ENCODE peak calls at places on chromosomes 2 and 18, in nine cellular contexts. One of them, this sample, is unnamed.

GRCh38 chr2:24315669-24316068 is 44.7 kb downstream of the ITSN2 start:
- DNase-seq in type B pancreatic cell: no peak
- DNase-seq in CD8-positive, alpha-beta T cell: no peak
- DNase-seq in ascending aorta: no peak
- DNase-seq in A549: no peak
- DNase-seq in GM12865: peak
- DNase-seq in B cell: peak
- DNase-seq in fibroblast of villous mesenchyme: no peak
- DNase-seq in fibroblast of lung: no peak
- DNase-seq in this sample: no peak

GRCh38 chr2:210195066-210195852 is 24.1 kb upstream of the KANSL1L start:
- DNase-seq in GM12865: peak
- DNase-seq in type B pancreatic cell: no peak
- DNase-seq in B cell: peak
- DNase-seq in fibroblast of villous mesenchyme: peak
- DNase-seq in A549: peak
- DNase-seq in fibroblast of lung: peak
- DNase-seq in ascending aorta: no peak
- DNase-seq in CD8-positive, alpha-beta T cell: no peak
- DNase-seq in this sample: peak

GRCh38 chr2:164145093-164145987 is 409.5 kb upstream of the FIGN start:
- DNase-seq in fibroblast of lung: peak
- DNase-seq in B cell: no peak
- DNase-seq in A549: no peak
- DNase-seq in fibroblast of villous mesenchyme: peak
- DNase-seq in GM12865: peak
- DNase-seq in ascending aorta: no peak
- DNase-seq in type B pancreatic cell: no peak
- DNase-seq in CD8-positive, alpha-beta T cell: no peak
- DNase-seq in this sample: no peak

GRCh38 chr2:9239616-9240015 is 33.0 kb downstream of the ASAP2 start:
- DNase-seq in fibroblast of lung: no peak
- DNase-seq in B cell: no peak
- DNase-seq in fibroblast of villous mesenchyme: no peak
- DNase-seq in CD8-positive, alpha-beta T cell: no peak
- DNase-seq in type B pancreatic cell: no peak
- DNase-seq in A549: no peak
- DNase-seq in ascending aorta: no peak
- DNase-seq in GM12865: no peak
- DNase-seq in this sample: no peak

GRCh38 chr2:170885130-170885791 is 43.8 kb upstream of the GORASP2 start:
- DNase-seq in fibroblast of lung: peak
- DNase-seq in CD8-positive, alpha-beta T cell: no peak
- DNase-seq in type B pancreatic cell: no peak
- DNase-seq in GM12865: no peak
- DNase-seq in B cell: no peak
- DNase-seq in A549: no peak
- DNase-seq in fibroblast of villous mesenchyme: no peak
- DNase-seq in ascending aorta: no peak
- DNase-seq in this sample: peak

GRCh38 chr18:3594760-3595241 is 144.8 kb downstream of the TGIF1 start:
- DNase-seq in fibroblast of lung: peak
- DNase-seq in A549: peak
- DNase-seq in B cell: no peak
- DNase-seq in type B pancreatic cell: no peak
- DNase-seq in fibroblast of villous mesenchyme: peak
- DNase-seq in ascending aorta: no peak
- DNase-seq in GM12865: no peak
- DNase-seq in CD8-positive, alpha-beta T cell: no peak
- DNase-seq in this sample: no peak

GRCh38 chr2:182014284-182014683 is 28.6 kb downstream of the PPP1R1C start:
- DNase-seq in A549: no peak
- DNase-seq in GM12865: no peak
- DNase-seq in B cell: no peak
- DNase-seq in fibroblast of lung: no peak
- DNase-seq in CD8-positive, alpha-beta T cell: no peak
- DNase-seq in fibroblast of villous mesenchyme: no peak
- DNase-seq in type B pancreatic cell: no peak
- DNase-seq in ascending aorta: no peak
- DNase-seq in this sample: no peak

GRCh38 chr2:240898108-240898730 is 2.3 kb upstream of the MAB21L4 start:
- DNase-seq in GM12865: no peak
- DNase-seq in B cell: no peak
- DNase-seq in A549: no peak
- DNase-seq in fibroblast of villous mesenchyme: no peak
- DNase-seq in type B pancreatic cell: no peak
- DNase-seq in fibroblast of lung: no peak
- DNase-seq in ascending aorta: no peak
- DNase-seq in CD8-positive, alpha-beta T cell: no peak
- DNase-seq in this sample: no peak

GRCh38 chr2:152298754-152299153 is 36.2 kb upstream of the FMNL2 start:
- DNase-seq in CD8-positive, alpha-beta T cell: no peak
- DNase-seq in type B pancreatic cell: no peak
- DNase-seq in GM12865: no peak
- DNase-seq in ascending aorta: no peak
- DNase-seq in fibroblast of lung: peak
- DNase-seq in A549: peak
- DNase-seq in fibroblast of villous mesenchyme: no peak
- DNase-seq in B cell: no peak
- DNase-seq in this sample: no peak

GRCh38 chr2:149661844-149662243 is 74.3 kb upstream of the MMADHC start:
- DNase-seq in type B pancreatic cell: no peak
- DNase-seq in fibroblast of lung: peak
- DNase-seq in GM12865: no peak
- DNase-seq in B cell: no peak
- DNase-seq in fibroblast of villous mesenchyme: peak
- DNase-seq in ascending aorta: no peak
- DNase-seq in A549: peak
- DNase-seq in CD8-positive, alpha-beta T cell: no peak
- DNase-seq in this sample: peak

GRCh38 chr18:39825485-39825884 is 2129.5 kb upstream of the PIK3C3 start:
- DNase-seq in CD8-positive, alpha-beta T cell: no peak
- DNase-seq in B cell: no peak
- DNase-seq in GM12865: no peak
- DNase-seq in ascending aorta: no peak
- DNase-seq in type B pancreatic cell: no peak
- DNase-seq in A549: peak
- DNase-seq in fibroblast of lung: no peak
- DNase-seq in fibroblast of villous mesenchyme: no peak
- DNase-seq in this sample: peak

GRCh38 chr2:112634153-112634873 is 11.4 kb upstream of the SLC20A1 start:
- DNase-seq in A549: no peak
- DNase-seq in GM12865: peak
- DNase-seq in ascending aorta: no peak
- DNase-seq in B cell: no peak
- DNase-seq in fibroblast of lung: no peak
- DNase-seq in fibroblast of villous mesenchyme: no peak
- DNase-seq in type B pancreatic cell: peak
- DNase-seq in CD8-positive, alpha-beta T cell: no peak
- DNase-seq in this sample: no peak

GRCh38 chr2:229921101-229921891 is 513 bp downstream of the TRIP12 start:
- DNase-seq in fibroblast of villous mesenchyme: peak
- DNase-seq in fibroblast of lung: peak
- DNase-seq in CD8-positive, alpha-beta T cell: peak
- DNase-seq in GM12865: peak
- DNase-seq in ascending aorta: peak
- DNase-seq in A549: peak
- DNase-seq in type B pancreatic cell: peak
- DNase-seq in B cell: no peak
- DNase-seq in this sample: peak

GRCh38 chr2:201852462-201852861 is 46.1 kb downstream of the CDK15 start:
- DNase-seq in GM12865: peak
- DNase-seq in type B pancreatic cell: no peak
- DNase-seq in A549: no peak
- DNase-seq in fibroblast of villous mesenchyme: no peak
- DNase-seq in ascending aorta: no peak
- DNase-seq in CD8-positive, alpha-beta T cell: no peak
- DNase-seq in fibroblast of lung: peak
- DNase-seq in B cell: no peak
- DNase-seq in this sample: no peak

GRCh38 chr18:45805551-45805950 is 19.9 kb upstream of the SIGLEC15 start:
- DNase-seq in ascending aorta: no peak
- DNase-seq in GM12865: no peak
- DNase-seq in CD8-positive, alpha-beta T cell: no peak
- DNase-seq in A549: no peak
- DNase-seq in B cell: no peak
- DNase-seq in fibroblast of lung: no peak
- DNase-seq in fibroblast of villous mesenchyme: peak
- DNase-seq in type B pancreatic cell: no peak
- DNase-seq in this sample: no peak

GRCh38 chr18:25895518-25895917 is 194.9 kb downstream of the SS18 start:
- DNase-seq in CD8-positive, alpha-beta T cell: no peak
- DNase-seq in fibroblast of villous mesenchyme: no peak
- DNase-seq in A549: no peak
- DNase-seq in ascending aorta: no peak
- DNase-seq in GM12865: no peak
- DNase-seq in B cell: no peak
- DNase-seq in type B pancreatic cell: no peak
- DNase-seq in fibroblast of lung: no peak
- DNase-seq in this sample: no peak

DNA sequence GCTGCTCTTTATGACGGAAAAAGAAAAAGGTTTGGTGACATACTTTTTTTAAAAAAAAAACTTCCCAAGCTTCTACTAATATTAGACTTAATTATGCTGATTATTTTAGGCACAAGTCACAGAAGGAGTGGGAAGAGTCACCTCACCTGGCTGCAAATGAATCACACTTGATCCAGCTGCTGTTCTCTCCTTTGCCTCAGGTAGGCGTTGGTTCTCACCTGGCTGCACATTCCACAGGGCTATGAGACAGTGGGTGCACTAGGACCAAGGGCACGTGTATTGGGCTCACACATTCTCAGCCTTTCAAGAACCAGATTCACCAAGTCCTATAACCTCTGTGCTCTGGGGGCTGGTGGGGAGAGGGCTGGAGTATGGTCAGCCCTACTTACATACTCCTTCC is 93.3 kb downstream of the TGFA start:
- DNase-seq in fibroblast of villous mesenchyme: no peak
- DNase-seq in type B pancreatic cell: no peak
- DNase-seq in fibroblast of lung: no peak
- DNase-seq in ascending aorta: no peak
- DNase-seq in B cell: no peak
- DNase-seq in A549: no peak
- DNase-seq in GM12865: no peak
- DNase-seq in CD8-positive, alpha-beta T cell: no peak
- DNase-seq in this sample: no peak
- TF ChIP-seq CTCF in fibroblast of villous mesenchyme: no peak
- TF ChIP-seq CTCF in type B pancreatic cell: no peak
- TF ChIP-seq CTCF in fibroblast of lung: no peak
- TF ChIP-seq CTCF in ascending aorta: no peak
- TF ChIP-seq CTCF in B cell: no peak
- TF ChIP-seq CTCF in A549: no peak
- TF ChIP-seq CTCF in GM12865: no peak
- TF ChIP-seq CTCF in CD8-positive, alpha-beta T cell: no peak
- TF ChIP-seq CTCF in this sample: no peak

GRCh38 chr2:138919336-138919735 is 139.1 kb upstream of the NXPH2 start:
- DNase-seq in ascending aorta: no peak
- DNase-seq in type B pancreatic cell: no peak
- DNase-seq in CD8-positive, alpha-beta T cell: no peak
- DNase-seq in B cell: no peak
- DNase-seq in fibroblast of lung: no peak
- DNase-seq in GM12865: no peak
- DNase-seq in A549: no peak
- DNase-seq in fibroblast of villous mesenchyme: no peak
- DNase-seq in this sample: no peak

DNA sequence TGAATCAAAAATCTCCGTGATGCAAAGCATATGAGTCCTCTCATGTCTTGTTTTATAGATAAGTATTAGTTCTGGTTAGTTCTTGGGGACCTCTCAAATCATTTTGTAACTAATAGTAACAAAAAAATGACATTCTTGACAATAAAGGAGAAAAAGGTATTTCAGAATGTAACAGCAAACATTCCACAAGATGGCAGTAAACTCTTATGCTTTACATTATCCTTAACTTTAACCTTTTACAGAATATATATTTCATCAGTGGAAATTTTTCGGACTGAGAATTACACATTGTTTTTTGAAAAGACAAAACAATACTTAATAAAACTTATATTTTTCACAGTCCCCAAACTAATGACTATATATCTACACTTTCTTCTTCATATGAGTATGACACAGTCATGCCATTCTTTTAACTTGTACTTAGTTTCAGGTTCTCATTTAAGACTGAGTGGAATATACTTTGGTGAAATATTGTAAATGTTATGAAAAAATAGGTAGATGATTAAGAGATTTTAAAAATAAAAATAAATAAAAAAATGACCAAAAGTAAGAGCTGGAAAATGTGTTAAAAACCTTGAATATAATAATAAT is 142.9 kb upstream of the NXPH2 start:
- DNase-seq in CD8-positive, alpha-beta T cell: no peak
- DNase-seq in A549: peak
- DNase-seq in ascending aorta: no peak
- DNase-seq in fibroblast of lung: peak
- DNase-seq in type B pancreatic cell: no peak
- DNase-seq in GM12865: no peak
- DNase-seq in B cell: no peak
- DNase-seq in fibroblast of villous mesenchyme: peak
- DNase-seq in this sample: no peak
- TF ChIP-seq CTCF in CD8-positive, alpha-beta T cell: no peak
- TF ChIP-seq CTCF in A549: peak
- TF ChIP-seq CTCF in ascending aorta: no peak
- TF ChIP-seq CTCF in fibroblast of lung: peak
- TF ChIP-seq CTCF in type B pancreatic cell: peak
- TF ChIP-seq CTCF in GM12865: no peak
- TF ChIP-seq CTCF in B cell: no peak
- TF ChIP-seq CTCF in fibroblast of villous mesenchyme: peak
- TF ChIP-seq CTCF in this sample: peak

GRCh38 chr18:23053756-23054457 is 81.4 kb upstream of the CABLES1 start:
- DNase-seq in CD8-positive, alpha-beta T cell: no peak
- DNase-seq in B cell: no peak
- DNase-seq in GM12865: no peak
- DNase-seq in fibroblast of lung: peak
- DNase-seq in type B pancreatic cell: no peak
- DNase-seq in ascending aorta: no peak
- DNase-seq in fibroblast of villous mesenchyme: peak
- DNase-seq in A549: peak
- DNase-seq in this sample: peak
- TF ChIP-seq CTCF in CD8-positive, alpha-beta T cell: no peak
- TF ChIP-seq CTCF in B cell: no peak
- TF ChIP-seq CTCF in GM12865: no peak
- TF ChIP-seq CTCF in fibroblast of lung: peak
- TF ChIP-seq CTCF in type B pancreatic cell: peak
- TF ChIP-seq CTCF in ascending aorta: no peak
- TF ChIP-seq CTCF in fibroblast of villous mesenchyme: peak
- TF ChIP-seq CTCF in A549: no peak
- TF ChIP-seq CTCF in this sample: peak

DNA sequence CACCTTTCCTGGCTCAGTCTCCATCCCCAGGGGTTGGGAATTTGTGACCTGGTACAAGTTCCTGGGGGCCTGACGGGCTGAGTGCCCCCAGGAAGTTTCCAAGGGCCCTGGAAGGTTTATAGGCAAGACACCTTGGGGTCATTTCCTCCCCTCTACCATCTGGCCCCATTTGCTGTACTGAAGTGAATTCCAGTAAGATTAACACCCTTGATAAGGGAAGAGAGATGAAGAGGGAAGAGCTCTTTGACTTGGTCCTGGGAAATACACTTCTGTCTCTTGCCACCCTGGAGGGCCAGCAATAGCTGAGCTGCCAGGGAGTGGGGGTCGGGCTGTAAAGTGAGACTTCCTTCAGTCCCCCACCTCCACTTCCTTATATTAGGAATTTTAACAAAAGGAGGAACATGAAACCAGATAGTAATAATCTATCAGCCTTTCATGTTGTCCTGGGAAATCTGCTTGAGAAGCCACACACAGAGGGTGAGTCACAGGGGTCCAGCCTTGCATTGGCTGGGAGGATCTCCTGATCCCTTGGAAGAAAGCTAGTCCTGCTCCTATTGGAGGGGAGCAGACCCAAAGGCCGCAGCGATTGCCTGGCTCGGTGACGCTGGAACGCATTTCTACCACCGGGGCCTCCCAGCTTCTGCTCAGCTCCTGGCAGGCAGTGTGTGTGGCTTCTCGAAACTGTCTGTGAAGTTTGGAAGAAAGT is 87.4 kb downstream of the ACAA2 start:
- DNase-seq in fibroblast of villous mesenchyme: peak
- DNase-seq in A549: peak
- DNase-seq in fibroblast of lung: peak
- DNase-seq in type B pancreatic cell: no peak
- DNase-seq in CD8-positive, alpha-beta T cell: no peak
- DNase-seq in ascending aorta: no peak
- DNase-seq in GM12865: no peak
- DNase-seq in B cell: no peak
- DNase-seq in this sample: peak
- TF ChIP-seq CTCF in fibroblast of villous mesenchyme: peak
- TF ChIP-seq CTCF in A549: no peak
- TF ChIP-seq CTCF in fibroblast of lung: peak
- TF ChIP-seq CTCF in type B pancreatic cell: peak
- TF ChIP-seq CTCF in CD8-positive, alpha-beta T cell: no peak
- TF ChIP-seq CTCF in ascending aorta: no peak
- TF ChIP-seq CTCF in GM12865: no peak
- TF ChIP-seq CTCF in B cell: no peak
- TF ChIP-seq CTCF in this sample: no peak

This sample was measured in HFFc6.